ENCODE peak calls at places on chromosomes 4 and X, in nine cellular contexts. N is upper lobe of right lung, Z is fibroblast of pulmonary artery, U is keratinocyte, H is fibroblast of lung, T is cardiac muscle cell, F is NB4, J is GM12864, D is nephron progenitor cell. X is an unnamed sample.

GRCh38 chr4:147786031-147786430 is 54.1 kb downstream of the ARHGAP10 start:
- DNase-seq in D (no peak), T (peak), U (no peak), F (no peak), Z (no peak), J (no peak), H (no peak), N (no peak), X (peak)

GRCh38 chr4:93878566-93878965 is 50.0 kb downstream of the ATOH1 start:
- DNase-seq in H (no peak), D (no peak), F (no peak), N (no peak), Z (no peak), T (peak), J (no peak), U (no peak), X (no peak)

GRCh38 chr4:41436365-41437263 is 101.3 kb upstream of the LIMCH1 start:
- DNase-seq in D (no peak), Z (no peak), T (no peak), H (no peak), F (no peak), N (no peak), U (no peak), J (no peak), X (no peak)

GRCh38 chr4:144649646-144650045 is 3.7 kb downstream of the HHIP start:
- DNase-seq in T (no peak), D (no peak), U (no peak), Z (no peak), N (no peak), J (no peak), H (no peak), F (no peak), X (no peak)

GRCh38 chr4:173698557-173699262 is 168.7 kb upstream of the HAND2 start:
- DNase-seq in D (no peak), H (no peak), T (no peak), U (no peak), F (no peak), N (no peak), J (no peak), Z (no peak), X (peak)

GRCh38 chr4:53463340-53463739 is 85.9 kb downstream of the FIP1L1 start:
- DNase-seq in U (no peak), N (no peak), Z (no peak), J (no peak), T (no peak), H (no peak), F (no peak), D (no peak), X (peak)

GRCh38 chrX:38816158-38816557 is 14.9 kb downstream of the MID1IP1 start:
- DNase-seq in T (no peak), Z (no peak), H (no peak), F (peak), U (no peak), J (no peak), D (no peak), N (no peak), X (no peak)

GRCh38 chr4:18192901-18193300 is 171.3 kb upstream of the LCORL start:
- DNase-seq in D (no peak), F (no peak), Z (no peak), H (no peak), N (no peak), U (no peak), J (no peak), T (no peak), X (no peak)

GRCh38 chr4:121277194-121278105 is 103.4 kb downstream of the QRFPR start:
- DNase-seq in F (peak), D (peak), Z (peak), H (no peak), J (no peak), N (no peak), T (peak), U (no peak), X (no peak)

GRCh38 chr4:156568479-156568878 is 403.1 kb downstream of the PDGFC start:
- DNase-seq in Z (no peak), T (no peak), F (no peak), N (no peak), D (no peak), U (no peak), J (no peak), H (no peak), X (no peak)

GRCh38 chr4:95548738-95549245 is at the start of gene UNC5C:
- DNase-seq in T (peak), H (peak), F (peak), N (peak), Z (peak), U (no peak), D (peak), J (no peak), X (peak)

GRCh38 chr4:7902826-7903225 is 36.8 kb downstream of the AFAP1 start:
- DNase-seq in Z (no peak), D (no peak), U (no peak), H (no peak), F (no peak), J (no peak), T (no peak), N (no peak), X (no peak)

GRCh38 chr4:153988446-153988845 is 199.6 kb upstream of the SFRP2 start:
- DNase-seq in J (no peak), U (no peak), T (no peak), D (no peak), H (peak), N (no peak), Z (peak), F (no peak), X (peak)

GRCh38 chrX:96314974-96315373 is 369.7 kb upstream of the DIAPH2 start:
- DNase-seq in H (peak), J (no peak), U (peak), F (peak), Z (peak), N (no peak), T (no peak), D (no peak), X (peak)

GRCh38 chrX:69285881-69286545 is 120.8 kb upstream of the PJA1 start:
- DNase-seq in D (peak), Z (peak), N (peak), H (peak), J (no peak), U (no peak), T (peak), F (peak), X (peak)

GRCh38 chrX:21412883-21413282 is 38.7 kb downstream of the CNKSR2 start:
- DNase-seq in N (no peak), H (peak), F (no peak), Z (peak), D (no peak), J (no peak), T (no peak), U (peak), X (peak)

GRCh38 chrX:120452131-120452530 is 17.0 kb downstream of the LAMP2 start:
- DNase-seq in J (no peak), D (peak), N (no peak), Z (peak), H (peak), F (peak), U (no peak), T (peak), X (peak)

GRCh38 chrX:76957485-76957884 is 489.7 kb upstream of the FGF16 start:
- DNase-seq in D (no peak), N (no peak), U (no peak), J (no peak), F (no peak), T (no peak), H (no peak), Z (no peak), X (no peak)

GRCh38 chr4:5823542-5824211 is 69.2 kb downstream of the CRMP1 start:
- DNase-seq in F (no peak), N (no peak), D (no peak), Z (no peak), J (peak), H (no peak), T (no peak), U (no peak), X (no peak)

GRCh38 chr4:76589872-76590846 is 155.1 kb downstream of the SHROOM3 start:
- DNase-seq in N (peak), H (peak), Z (peak), F (no peak), T (peak), U (no peak), D (peak), J (no peak), X (peak)

GRCh38 chrX:72348247-72348979 is 42.7 kb upstream of the CITED1 start:
- DNase-seq in U (no peak), T (no peak), J (no peak), F (no peak), D (no peak), N (no peak), H (no peak), Z (no peak), X (no peak)

GRCh38 chrX:129875669-129876068 is 30.3 kb upstream of the UTP14A start:
- DNase-seq in Z (peak), U (no peak), T (no peak), F (peak), H (peak), D (no peak), N (no peak), J (no peak), X (peak)

GRCh38 chr4:150001815-150002214 is 76.4 kb upstream of the DCLK2 start:
- DNase-seq in N (no peak), T (no peak), J (no peak), Z (peak), D (no peak), U (no peak), H (no peak), F (no peak), X (peak)

GRCh38 chr4:169270156-169270809 is 473 bp downstream of the SH3RF1 start:
- DNase-seq in F (peak), N (peak), H (peak), J (no peak), T (peak), U (no peak), Z (peak), D (peak), X (peak)

GRCh38 chr4:176939445-176939844 is 146.7 kb upstream of the VEGFC start:
- DNase-seq in N (no peak), D (no peak), F (no peak), T (no peak), H (peak), Z (peak), J (no peak), U (no peak), X (no peak)

GRCh38 chr4:38366451-38366850 is 297.5 kb upstream of the KLF3 start:
- DNase-seq in F (no peak), U (no peak), Z (peak), T (peak), D (no peak), H (peak), J (no peak), N (no peak), X (peak)

GRCh38 chr4:82784615-82785247 is 13.9 kb downstream of the SCD5 start:
- DNase-seq in F (no peak), J (no peak), T (no peak), D (no peak), N (no peak), H (peak), Z (peak), U (no peak), X (peak)

GRCh38 chrX:152958524-152959465 is 35.1 kb downstream of the PNMA5 start:
- DNase-seq in H (peak), N (peak), D (peak), F (peak), Z (peak), T (peak), J (peak), U (peak), X (peak)

GRCh38 chr4:142440093-142440492 is 406.0 kb downstream of the INPP4B start:
- DNase-seq in J (no peak), D (no peak), U (no peak), N (no peak), H (no peak), T (no peak), F (no peak), Z (peak), X (no peak)

GRCh38 chr4:39341075-39341725 is 25.0 kb downstream of the RFC1 start:
- DNase-seq in J (no peak), T (no peak), H (no peak), F (no peak), N (no peak), D (no peak), U (no peak), Z (no peak), X (no peak)

GRCh38 chr4:153107246-153107645 is 97.0 kb upstream of the TRIM2 start:
- DNase-seq in U (no peak), J (no peak), T (no peak), Z (no peak), N (no peak), H (no peak), D (no peak), F (no peak), X (no peak)

GRCh38 chrX:47273011-47273730 is 40.4 kb downstream of the USP11 start:
- DNase-seq in F (no peak), D (no peak), U (no peak), Z (no peak), N (no peak), H (no peak), J (no peak), T (no peak), X (no peak)

GRCh38 chr4:147354994-147355393 is 125.9 kb upstream of the EDNRA start:
- DNase-seq in F (no peak), T (no peak), D (no peak), H (no peak), J (no peak), N (no peak), U (no peak), Z (no peak), X (no peak)

GRCh38 chr4:182806259-182807252 is 110.6 kb downstream of the DCTD start:
- DNase-seq in F (peak), U (no peak), H (peak), J (no peak), T (peak), Z (peak), D (peak), N (peak), X (peak)

GRCh38 chrX:132118361-132118760 is 9.5 kb downstream of the FRMD7 start:
- DNase-seq in F (peak), D (peak), T (no peak), H (no peak), Z (no peak), U (no peak), J (no peak), N (no peak), X (no peak)

GRCh38 chr4:180028682-180029081 is 2214.5 kb upstream of the TENM3 start:
- DNase-seq in U (no peak), J (no peak), D (peak), N (no peak), T (peak), H (peak), Z (peak), F (peak), X (no peak)

GRCh38 chr4:7970031-7970946 is 30.6 kb upstream of the AFAP1 start:
- DNase-seq in Z (peak), J (peak), U (no peak), D (no peak), F (no peak), T (no peak), H (no peak), N (no peak), X (peak)

GRCh38 chrX:45363596-45363995 is 162.9 kb upstream of the DIPK2B start:
- DNase-seq in N (no peak), D (no peak), J (no peak), Z (no peak), H (no peak), U (no peak), T (no peak), F (no peak), X (no peak)

DNA sequence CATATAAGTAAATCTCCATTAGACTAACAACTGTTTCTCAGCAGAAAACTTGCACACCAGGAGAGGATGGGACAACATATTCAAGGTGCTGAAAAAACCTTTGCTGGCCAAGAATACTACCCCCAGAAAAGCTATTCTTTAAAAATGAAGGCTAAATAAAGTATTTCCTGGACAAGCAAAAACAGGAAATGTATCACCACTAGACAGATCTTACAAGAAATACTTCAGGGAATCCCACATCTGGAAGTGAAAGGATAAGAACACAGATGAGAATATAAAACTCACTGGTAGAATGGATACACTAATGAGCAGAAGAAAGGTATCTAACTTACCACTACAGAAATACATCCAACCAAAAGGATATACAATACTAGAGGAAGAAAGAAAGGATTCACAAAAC is 27.0 kb upstream of the ADH1C start:
- DNase-seq in D (no peak), H (no peak), N (no peak), Z (peak), F (no peak), T (no peak), U (no peak), J (no peak), X (peak)
- TF ChIP-seq CTCF in D (no peak), H (no peak), N (no peak), Z (no peak), F (no peak), T (no peak), U (no peak), J (no peak), X (no peak)

GRCh38 chrX:27555514-27555913 is 34.6 kb upstream of the DCAF8L2 start:
- DNase-seq in N (no peak), H (peak), U (no peak), Z (peak), T (peak), J (no peak), D (peak), F (peak), X (peak)
- TF ChIP-seq CTCF in N (peak), H (no peak), U (peak), Z (peak), T (peak), J (peak), D (peak), F (peak), X (peak)

GRCh38 chrX:119288890-119289393 is 52.9 kb downstream of the PGRMC1 start:
- DNase-seq in F (peak), Z (no peak), U (no peak), J (no peak), T (no peak), N (no peak), D (no peak), H (no peak), X (no peak)

DNA sequence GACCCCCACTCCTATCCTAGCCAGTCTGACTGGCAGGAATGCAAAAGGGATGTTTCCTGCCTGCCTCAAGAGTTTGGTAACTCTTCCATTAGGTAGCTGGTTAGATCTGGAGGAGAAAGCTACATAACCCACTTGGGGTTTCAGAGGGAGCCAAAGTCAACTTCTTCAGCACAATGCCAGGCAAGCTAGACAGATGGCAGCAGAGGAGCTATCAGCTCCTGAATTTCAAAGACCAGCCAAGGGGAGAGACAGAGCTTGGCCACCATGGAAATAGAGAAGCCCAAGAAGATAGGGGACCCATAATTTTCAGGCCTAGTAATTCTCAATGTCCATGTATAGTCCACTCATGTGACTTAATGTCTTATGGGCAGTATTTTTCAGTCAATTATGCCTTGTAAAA is 56.4 kb downstream of the PGRMC1 start:
- DNase-seq in T (no peak), N (no peak), U (no peak), Z (no peak), J (no peak), D (no peak), F (peak), H (no peak), X (no peak)
- TF ChIP-seq CTCF in T (no peak), N (no peak), U (peak), Z (no peak), J (no peak), D (no peak), F (peak), H (no peak), X (no peak)

DNA sequence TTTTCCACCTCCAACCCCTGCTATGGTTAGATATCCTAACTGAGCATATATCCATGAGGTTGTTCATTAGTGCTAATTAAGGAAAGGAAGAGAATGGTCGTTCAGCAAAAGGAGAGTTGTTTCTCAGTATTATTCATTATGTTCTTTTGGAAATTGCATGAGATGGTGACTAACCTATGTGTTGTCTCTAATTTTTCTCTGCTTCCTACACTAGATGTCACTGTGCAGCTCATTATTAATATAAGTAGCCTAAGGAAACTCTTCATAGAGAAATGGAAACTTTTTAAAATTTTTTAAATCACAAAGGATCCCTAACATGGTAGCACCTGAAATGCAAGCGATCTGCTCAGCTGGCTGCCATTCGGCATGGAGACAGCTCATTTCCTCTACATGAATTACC is 67.7 kb upstream of the FAM9A start:
- DNase-seq in T (peak), J (no peak), D (no peak), H (peak), Z (peak), U (no peak), N (no peak), F (peak), X (peak)
- TF ChIP-seq CTCF in T (peak), J (no peak), D (no peak), H (peak), Z (peak), U (no peak), N (no peak), F (no peak), X (no peak)

GRCh38 chr4:129146639-129147038 is 50.7 kb downstream of the C4orf33 start:
- DNase-seq in T (no peak), F (no peak), J (no peak), H (no peak), Z (no peak), D (no peak), U (no peak), N (no peak), X (no peak)
- TF ChIP-seq CTCF in T (no peak), F (no peak), J (no peak), H (no peak), Z (no peak), D (no peak), U (no peak), N (no peak), X (no peak)

DNA sequence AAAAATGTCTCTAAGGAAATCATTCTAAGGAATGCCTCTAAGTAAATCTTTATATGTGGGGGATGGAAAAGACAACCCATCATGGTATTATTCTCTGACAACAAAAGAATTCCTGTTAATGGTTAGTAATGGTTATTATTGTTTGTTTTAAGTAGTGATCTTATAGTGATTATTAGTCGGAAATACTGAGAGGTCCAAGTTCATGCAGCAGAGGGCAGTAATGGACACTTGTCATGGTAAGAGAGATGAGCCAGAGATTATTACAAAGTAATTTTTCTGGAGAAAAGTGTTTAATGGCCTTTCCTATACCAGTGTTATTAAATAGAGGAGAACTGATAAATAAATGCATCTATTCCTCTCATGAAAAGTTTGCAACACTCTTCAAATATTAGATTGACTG is 8.1 kb upstream of the DKK2 start:
- DNase-seq in N (no peak), D (no peak), H (no peak), F (peak), U (no peak), J (no peak), T (no peak), Z (no peak), X (peak)
- TF ChIP-seq CTCF in N (no peak), D (no peak), H (peak), F (no peak), U (peak), J (no peak), T (peak), Z (peak), X (no peak)

GRCh38 chr4:78059938-78060337 is 2.8 kb downstream of the FRAS1 start:
- DNase-seq in T (no peak), F (no peak), D (no peak), Z (no peak), J (no peak), H (no peak), U (no peak), N (no peak), X (no peak)
- TF ChIP-seq CTCF in T (no peak), F (no peak), D (no peak), Z (no peak), J (no peak), H (no peak), U (no peak), N (no peak), X (no peak)

GRCh38 chr4:23297327-23297726 is 592.5 kb downstream of the PPARGC1A start:
- DNase-seq in T (no peak), H (no peak), F (peak), D (no peak), N (no peak), Z (no peak), U (no peak), J (no peak), X (no peak)
- TF ChIP-seq CTCF in T (no peak), H (no peak), F (peak), D (no peak), N (no peak), Z (no peak), U (no peak), J (no peak), X (no peak)

X was measured in fibroblast of the aortic adventitia.